ENCODE peak calls at places on chromosomes 4 and X, in six cellular contexts. C, N, H, B, E and I are unnamed samples. For H3K4me1, the result is how much of the 10 kb centered on the place peaks cover.

GRCh38 chr4:105520819-105521790 is 31.3 kb upstream of the ARHGEF38 start:
- DNase-seq in C (no peak), N (peak), H (no peak), B (peak), E (peak), I (no peak)

GRCh38 chrX:24110049-24110448 is 39.5 kb upstream of the ZFX start:
- DNase-seq in C (peak), N (no peak), H (no peak), B (peak), E (no peak), I (no peak)

GRCh38 chr4:189301692-189302091 is 639.0 kb upstream of the FRG1 start:
- DNase-seq in C (no peak), N (no peak), H (no peak), B (no peak), E (no peak), I (no peak)

GRCh38 chr4:100695039-100695654 is 177.3 kb upstream of the EMCN start:
- DNase-seq in C (no peak), N (no peak), H (no peak), B (no peak), E (no peak), I (no peak)

GRCh38 chrX:154368630-154369452 is 5.6 kb downstream of the FLNA start:
- DNase-seq in C (peak), N (peak), H (peak), B (peak), E (no peak), I (peak)

GRCh38 chr4:185859106-185859505 is 47.1 kb upstream of the SORBS2 start:
- DNase-seq in C (no peak), N (no peak), H (no peak), B (no peak), E (no peak), I (no peak)

GRCh38 chr4:5547651-5548249 is 160.6 kb downstream of the EVC2 start:
- DNase-seq in C (no peak), N (no peak), H (no peak), B (no peak), E (no peak), I (no peak)

GRCh38 chr4:73839071-73839470 is 2.6 kb downstream of the CXCL6 start:
- DNase-seq in C (no peak), N (no peak), H (no peak), B (no peak), E (no peak), I (no peak)

GRCh38 chr4:93891244-93891643 is 62.7 kb downstream of the ATOH1 start:
- DNase-seq in C (no peak), N (no peak), H (no peak), B (no peak), E (no peak), I (no peak)

GRCh38 chr4:88286897-88287296 is 2.5 kb upstream of the PPM1K start:
- DNase-seq in C (no peak), N (no peak), H (no peak), B (no peak), E (no peak), I (no peak)

GRCh38 chrX:12974217-12974796 is 603 bp upstream of the TMSB4X start:
- DNase-seq in C (peak), N (peak), H (no peak), B (no peak), E (peak), I (peak)

GRCh38 chr4:155403886-155404285 is 27.1 kb upstream of the MAP9 start:
- DNase-seq in C (no peak), N (peak), H (no peak), B (no peak), E (peak), I (no peak)

GRCh38 chr4:112296949-112297483 is at the start of gene ALPK1:
- DNase-seq in C (no peak), N (peak), H (no peak), B (no peak), E (peak), I (no peak)

GRCh38 chr4:78644744-78645330 is 93.3 kb downstream of the ANXA3 start:
- DNase-seq in C (peak), N (peak), H (peak), B (peak), E (peak), I (peak)

GRCh38 chrX:12966151-12966550 is 8.8 kb upstream of the TMSB4X start:
- DNase-seq in C (no peak), N (no peak), H (no peak), B (no peak), E (no peak), I (no peak)

GRCh38 chr4:88969746-88970145 is 87.2 kb downstream of the FAM13A start:
- DNase-seq in C (no peak), N (no peak), H (no peak), B (no peak), E (no peak), I (no peak)

GRCh38 chrX:3052864-3053263 is 11.6 kb downstream of the ARSF start:
- DNase-seq in C (no peak), N (no peak), H (no peak), B (no peak), E (no peak), I (no peak)

GRCh38 chr4:86557526-86557925 is 36.6 kb upstream of the PTPN13 start:
- DNase-seq in C (no peak), N (peak), H (no peak), B (no peak), E (no peak), I (no peak)

GRCh38 chr4:55503164-55503563 is 43.5 kb downstream of the CLOCK start:
- DNase-seq in C (no peak), N (peak), H (no peak), B (no peak), E (no peak), I (no peak)

GRCh38 chr4:24229976-24230375 is 340.1 kb upstream of the PPARGC1A start:
- DNase-seq in C (no peak), N (peak), H (no peak), B (no peak), E (no peak), I (no peak)

GRCh38 chrX:152635941-152636340 is 1.8 kb upstream of the GABRQ start:
- DNase-seq in C (no peak), N (peak), H (no peak), B (peak), E (peak), I (no peak)

GRCh38 chrX:37667141-37667540 is 18.4 kb upstream of the XK start:
- DNase-seq in C (no peak), N (no peak), H (no peak), B (no peak), E (no peak), I (no peak)

GRCh38 chrX:24298191-24298590 is 15.7 kb downstream of the SUPT20HL2 start:
- DNase-seq in C (no peak), N (peak), H (no peak), B (no peak), E (peak), I (no peak)

GRCh38 chrX:68428431-68428830 is 4.9 kb downstream of the OPHN1 start:
- DNase-seq in C (no peak), N (peak), H (no peak), B (no peak), E (no peak), I (no peak)

GRCh38 chr4:80619070-80619674 is 283.6 kb downstream of the CFAP299 start:
- DNase-seq in C (no peak), N (no peak), H (no peak), B (no peak), E (no peak), I (no peak)

GRCh38 chrX:45758738-45759397 is 558.2 kb upstream of the DIPK2B start:
- DNase-seq in C (no peak), N (peak), H (no peak), B (no peak), E (no peak), I (no peak)

GRCh38 chr4:147542229-147542990 is 61.5 kb downstream of the EDNRA start:
- DNase-seq in C (no peak), N (no peak), H (no peak), B (no peak), E (no peak), I (no peak)

GRCh38 chr4:102614801-102615200 is 113.6 kb downstream of the NFKB1 start:
- DNase-seq in C (no peak), N (no peak), H (no peak), B (no peak), E (no peak), I (no peak)

GRCh38 chr4:163284304-163284703 is 48.1 kb downstream of the NPY1R start:
- DNase-seq in C (no peak), N (no peak), H (no peak), B (no peak), E (no peak), I (no peak)

GRCh38 chr4:155679343-155679742 is 12.7 kb downstream of the GUCY1A1 start:
- DNase-seq in C (no peak), N (peak), H (no peak), B (no peak), E (no peak), I (no peak)

GRCh38 chr4:65482410-65482809 is 187.9 kb downstream of the EPHA5 start:
- DNase-seq in C (no peak), N (no peak), H (no peak), B (no peak), E (no peak), I (no peak)

GRCh38 chr4:112735474-112735951 is 98.6 kb downstream of the LARP7 start:
- DNase-seq in C (no peak), N (no peak), H (no peak), B (no peak), E (no peak), I (no peak)

GRCh38 chr4:43337707-43338106 is 445.2 kb downstream of the GRXCR1 start:
- DNase-seq in C (no peak), N (peak), H (no peak), B (no peak), E (no peak), I (no peak)

GRCh38 chr4:86924805-86925204 is 10.0 kb upstream of the AFF1 start:
- DNase-seq in C (no peak), N (peak), H (no peak), B (no peak), E (no peak), I (no peak)

GRCh38 chr4:7826176-7826908 is 113.3 kb downstream of the AFAP1 start:
- DNase-seq in C (no peak), N (no peak), H (no peak), B (no peak), E (no peak), I (no peak)

GRCh38 chrX:118974908-118975671 is 672 bp downstream of the LONRF3 start:
- DNase-seq in C (peak), N (no peak), H (peak), B (peak), E (peak), I (peak)

GRCh38 chrX:132292753-132293152 is 73.5 kb upstream of the RAP2C start:
- DNase-seq in C (peak), N (peak), H (no peak), B (peak), E (peak), I (no peak)

GRCh38 chrX:40209951-40210617 is 112.3 kb upstream of the BCOR start:
- DNase-seq in C (no peak), N (peak), H (no peak), B (no peak), E (no peak), I (no peak)

GRCh38 chr4:100913685-100914084 is 395.9 kb upstream of the EMCN start:
- DNase-seq in C (no peak), N (no peak), H (no peak), B (no peak), E (no peak), I (no peak)

GRCh38 chr4:156972370-156972980 is 876 bp upstream of the PDGFC start:
- DNase-seq in C (no peak), N (peak), H (no peak), B (no peak), E (no peak), I (no peak)

GRCh38 chr4:156970501-156971167 is 965 bp downstream of the PDGFC start:
- DNase-seq in C (peak), N (peak), H (no peak), B (peak), E (peak), I (peak)

GRCh38 chr4:156971168-156971601 is 414 bp downstream of the PDGFC start:
- DNase-seq in C (peak), N (no peak), H (no peak), B (peak), E (peak), I (peak)

GRCh38 chr4:156974264-156974663 is 2.7 kb upstream of the PDGFC start:
- DNase-seq in C (no peak), N (peak), H (no peak), B (no peak), E (no peak), I (no peak)

GRCh38 chr4:156971623-156972369 is at the start of gene PDGFC:
- DNase-seq in C (peak), N (peak), H (no peak), B (peak), E (peak), I (peak)
- H3K4me1 ChIP-seq in C (under half), N (under half), H (under half), B (under half), E (under half), I (under half)

GRCh38 chr4:52862605-52863236 is 604 bp downstream of the RASL11B start:
- DNase-seq in C (no peak), N (no peak), H (no peak), B (no peak), E (peak), I (no peak)
- H3K4me3 ChIP-seq in C (peak), N (peak), H (peak), B (peak), E (peak), I (peak)

DNA sequence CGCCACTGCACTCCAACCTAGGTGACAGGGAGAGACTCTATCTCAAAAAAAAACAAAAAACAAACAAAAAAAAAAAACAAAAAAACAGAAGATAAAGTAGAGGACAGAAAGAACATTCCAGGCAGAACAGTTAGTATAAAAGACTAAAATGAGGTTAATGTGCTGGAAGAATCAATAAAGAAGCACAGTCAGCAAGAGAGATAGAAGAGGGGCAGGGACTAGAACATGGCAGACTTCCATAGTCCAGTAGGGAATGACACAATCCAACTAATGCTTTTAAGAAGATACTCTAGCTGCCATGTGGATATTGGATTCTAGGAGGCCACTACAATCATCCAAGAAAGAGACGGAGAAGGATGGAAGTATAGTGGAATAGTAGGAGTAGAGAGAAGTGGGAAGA is 11.6 kb downstream of the ADGRG2 start:
- DNase-seq in C (no peak), N (no peak), H (no peak), B (no peak), E (no peak), I (no peak)
- TF ChIP-seq CTCF in C (no peak), N (no peak), H (no peak), B (no peak), E (no peak), I (no peak)

GRCh38 chr4:168876106-168876505 is 133.9 kb downstream of the CBR4 start:
- DNase-seq in C (no peak), N (no peak), H (no peak), B (no peak), E (no peak), I (no peak)

GRCh38 chr4:168879178-168879577 is 130.9 kb downstream of the CBR4 start:
- DNase-seq in C (no peak), N (no peak), H (no peak), B (no peak), E (no peak), I (no peak)

GRCh38 chr4:168877407-168877778 is 132.7 kb downstream of the CBR4 start:
- DNase-seq in C (no peak), N (no peak), H (no peak), B (no peak), E (no peak), I (no peak)

GRCh38 chr4:168880087-168880675 is 129.9 kb downstream of the CBR4 start:
- DNase-seq in C (no peak), N (peak), H (no peak), B (no peak), E (no peak), I (no peak)

DNA sequence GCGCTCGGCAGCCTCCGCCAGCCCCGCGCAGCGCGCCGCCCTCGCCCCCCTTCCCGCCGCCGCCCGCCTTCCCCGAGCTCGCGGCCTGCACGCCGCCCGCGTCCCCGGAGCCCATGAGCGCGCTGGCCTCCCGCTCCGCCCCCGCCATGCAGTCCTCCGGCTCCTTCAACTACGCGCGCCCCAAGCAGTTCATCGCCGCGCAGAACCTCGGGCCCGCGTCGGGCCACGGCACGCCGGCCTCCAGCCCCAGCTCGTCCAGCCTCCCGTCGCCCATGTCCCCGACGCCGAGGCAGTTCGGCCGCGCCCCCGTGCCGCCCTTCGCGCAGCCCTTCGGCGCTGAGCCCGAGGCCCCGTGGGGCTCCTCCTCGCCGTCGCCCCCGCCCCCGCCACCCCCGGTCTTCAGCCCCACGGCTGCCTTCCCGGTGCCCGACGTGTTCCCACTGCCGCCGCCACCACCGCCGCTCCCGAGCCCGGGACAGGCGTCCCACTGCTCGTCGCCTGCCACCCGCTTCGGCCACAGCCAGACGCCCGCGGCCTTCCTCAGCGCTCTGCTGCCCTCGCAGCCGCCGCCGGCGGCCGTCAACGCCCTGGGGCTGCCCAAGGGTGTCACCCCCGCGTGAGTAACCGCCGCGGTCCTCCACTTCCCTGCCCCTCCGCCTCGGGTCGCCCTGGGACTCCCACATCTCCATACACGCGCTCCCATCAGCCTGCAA is 132.1 kb downstream of the CBR4 start:
- DNase-seq in C (no peak), N (no peak), H (no peak), B (peak), E (peak), I (peak)
- H3K4me1 ChIP-seq in C (under half), N (under half), H (under half), B (under half), E (under half), I (under half)

DNA sequence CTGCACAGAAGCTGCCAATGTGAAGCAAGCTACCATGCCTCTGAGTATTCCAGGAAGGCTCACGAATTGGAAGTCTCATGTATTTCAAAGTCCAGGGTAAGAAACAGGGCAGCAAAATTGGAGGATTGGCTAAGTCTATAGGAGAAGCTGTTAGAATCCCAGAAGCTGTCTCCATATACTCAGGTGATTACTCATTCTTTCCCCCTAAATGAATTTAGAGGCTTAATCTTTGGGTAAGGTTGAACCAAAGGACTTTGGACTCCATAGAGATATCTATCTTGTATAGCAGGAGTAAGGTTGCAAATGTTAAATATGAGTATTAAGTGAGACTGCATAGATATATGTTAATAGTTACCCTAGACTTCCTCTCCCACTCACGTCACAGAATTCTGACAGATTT is 36.3 kb downstream of the STBD1 start:
- DNase-seq in C (no peak), N (no peak), H (no peak), B (no peak), E (no peak), I (no peak)
- H3K4me3 ChIP-seq in C (no peak), N (no peak), H (no peak), B (no peak), E (no peak), I (no peak)

DNA sequence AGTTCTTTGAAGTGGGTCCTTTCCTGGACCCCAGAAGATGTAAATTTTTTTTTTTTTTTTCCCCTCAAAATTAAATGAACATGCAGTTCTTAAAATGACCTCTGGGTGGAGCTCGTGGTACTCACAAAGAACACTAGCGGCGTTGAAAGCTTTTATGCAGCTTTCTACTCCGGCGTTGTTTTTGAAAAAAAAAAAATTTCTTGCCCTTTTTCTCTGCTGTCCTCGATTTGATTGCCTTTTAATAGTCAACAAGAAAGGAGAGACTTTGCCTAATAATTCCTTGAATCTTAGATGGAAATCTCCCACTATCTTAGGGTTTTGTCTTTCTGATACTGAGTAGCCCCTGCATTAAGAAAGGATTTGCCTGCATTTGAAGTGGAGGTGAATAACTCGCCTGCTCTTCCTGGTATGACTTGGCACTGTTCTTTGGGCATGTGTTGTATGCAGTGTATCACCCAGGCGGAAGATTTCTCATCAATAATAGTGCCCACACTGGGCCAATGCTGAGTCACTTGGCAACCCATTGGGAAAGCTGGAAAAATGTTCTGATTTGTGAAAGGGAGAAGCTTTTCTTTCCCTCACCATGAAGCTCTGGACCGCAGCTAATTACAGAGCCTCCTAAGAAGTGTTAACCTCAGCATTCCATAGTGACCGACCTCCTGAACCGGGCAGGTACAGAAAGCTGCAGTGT is 104.0 kb downstream of the PHEX start:
- DNase-seq in C (no peak), N (peak), H (no peak), B (peak), E (peak), I (no peak)
- TF ChIP-seq CTCF in C (peak), N (peak), H (peak), B (peak), E (peak), I (peak)

GRCh38 chr4:2813446-2814405 is 20.8 kb downstream of the SH3BP2 start:
- DNase-seq in C (no peak), N (no peak), H (no peak), B (no peak), E (no peak), I (no peak)
- H3K4me1 ChIP-seq in C (under half), N (under half), H (half or more), B (under half), E (half or more), I (under half)

DNA sequence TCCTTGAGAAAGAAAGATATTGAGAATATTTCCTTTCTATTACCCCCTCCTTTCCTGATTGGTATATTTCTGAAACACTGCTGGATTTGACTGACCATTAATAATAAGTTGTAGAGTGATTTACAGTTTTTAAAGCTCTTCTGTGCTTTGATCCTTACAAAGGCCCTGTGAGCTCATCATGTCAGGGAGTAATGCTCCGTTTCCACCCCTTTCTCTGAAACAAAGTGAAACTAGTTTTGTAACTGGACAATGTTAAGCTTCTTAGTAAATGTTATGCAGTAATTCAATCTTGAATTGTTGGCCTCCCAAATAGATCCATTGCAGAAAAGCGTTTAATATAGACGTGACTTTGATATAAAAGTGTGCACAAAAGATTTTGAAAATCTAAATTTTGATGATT is 190.1 kb upstream of the GNPDA2 start:
- DNase-seq in C (no peak), N (no peak), H (no peak), B (no peak), E (no peak), I (no peak)
- H3K4me3 ChIP-seq in C (peak), N (no peak), H (no peak), B (no peak), E (peak), I (peak)